ENCODE peak calls at places on chromosomes 11 and 22, in five cellular contexts. Y is GM12865, W is astrocyte of the cerebellum, X is fibroblast of the aortic adventitia, C is A673. R is an unnamed sample.

GRCh38 chr11:86727105-86727504 is 54.7 kb upstream of the ME3 start:
- DNase-seq in Y (no peak), W (no peak), X (no peak), C (no peak), R (no peak)

GRCh38 chr11:16126361-16126760 is 230.0 kb downstream of the SOX6 start:
- DNase-seq in Y (no peak), W (peak), X (no peak), C (peak), R (no peak)

GRCh38 chr22:46971141-46971775 is 208.8 kb downstream of the TBC1D22A start:
- DNase-seq in Y (no peak), W (no peak), X (peak), C (no peak), R (peak)

GRCh38 chr11:64285885-64286800 is 495 bp downstream of the GPR137 start:
- DNase-seq in Y (peak), W (no peak), X (no peak), C (no peak), R (no peak)

GRCh38 chr11:130964393-130964792 is 48.1 kb upstream of the SNX19 start:
- DNase-seq in Y (no peak), W (no peak), X (no peak), C (no peak), R (no peak)

GRCh38 chr11:44568706-44569473 is 3.4 kb downstream of the CD82 start:
- DNase-seq in Y (peak), W (peak), X (peak), C (peak), R (peak)

GRCh38 chr11:130203766-130204702 is 44.5 kb downstream of the ST14 start:
- DNase-seq in Y (no peak), W (no peak), X (no peak), C (no peak), R (no peak)

GRCh38 chr11:125215951-125216350 is 51.4 kb downstream of the PKNOX2 start:
- DNase-seq in Y (no peak), W (no peak), X (no peak), C (no peak), R (peak)

GRCh38 chr11:113618360-113618759 is 87.7 kb downstream of the TMPRSS5 start:
- DNase-seq in Y (no peak), W (peak), X (peak), C (no peak), R (peak)

GRCh38 chr11:118911880-118912741 is 13.6 kb downstream of the BCL9L start:
- DNase-seq in Y (peak), W (peak), X (peak), C (peak), R (peak)

GRCh38 chr22:26702906-26703830 is 45.8 kb downstream of the MIAT start:
- DNase-seq in Y (no peak), W (peak), X (peak), C (no peak), R (peak)

GRCh38 chr22:20204281-20204680 is 53.4 kb upstream of the CCDC188 start:
- DNase-seq in Y (no peak), W (no peak), X (no peak), C (no peak), R (no peak)

GRCh38 chr22:36445158-36445668 is 36.2 kb downstream of the TXN2 start:
- DNase-seq in Y (no peak), W (peak), X (peak), C (peak), R (peak)

GRCh38 chr11:64619811-64620285 is 28.8 kb downstream of the SLC22A12 start:
- DNase-seq in Y (no peak), W (no peak), X (peak), C (peak), R (peak)

GRCh38 chr11:93652161-93652597 is 9.3 kb upstream of the CEP295 start:
- DNase-seq in Y (peak), W (no peak), X (peak), C (peak), R (peak)

GRCh38 chr22:29310065-29310862 is 3.8 kb downstream of the GAS2L1 start:
- DNase-seq in Y (no peak), W (no peak), X (no peak), C (no peak), R (no peak)

GRCh38 chr11:72951193-72951592 is 137.0 kb downstream of the ATG16L2 start:
- DNase-seq in Y (no peak), W (no peak), X (peak), C (no peak), R (peak)

GRCh38 chr22:21766933-21767462 is 31.4 kb upstream of the YPEL1 start:
- DNase-seq in Y (peak), W (no peak), X (no peak), C (no peak), R (no peak)

GRCh38 chr22:21951931-21952465 is 650 bp downstream of the PPM1F start:
- DNase-seq in Y (peak), W (no peak), X (peak), C (no peak), R (peak)

GRCh38 chr22:50733521-50734342 is 4.3 kb upstream of the ACR start:
- DNase-seq in Y (no peak), W (no peak), X (peak), C (no peak), R (peak)

GRCh38 chr11:126405374-126405773 is 49.9 kb downstream of the ST3GAL4 start:
- DNase-seq in Y (no peak), W (no peak), X (no peak), C (no peak), R (no peak)

GRCh38 chr11:112277937-112278336 is 17.3 kb upstream of the PLET1 start:
- DNase-seq in Y (no peak), W (no peak), X (peak), C (no peak), R (peak)

GRCh38 chr22:44023404-44024287 is 456 bp upstream of the PARVB start:
- DNase-seq in Y (peak), W (no peak), X (peak), C (peak), R (no peak)

GRCh38 chr11:2898366-2899079 is 12.9 kb upstream of the CDKN1C start:
- DNase-seq in Y (peak), W (peak), X (peak), C (peak), R (peak)

GRCh38 chr22:30308518-30309230 is 18.1 kb downstream of the TBC1D10A start:
- DNase-seq in Y (peak), W (no peak), X (no peak), C (no peak), R (peak)

DNA sequence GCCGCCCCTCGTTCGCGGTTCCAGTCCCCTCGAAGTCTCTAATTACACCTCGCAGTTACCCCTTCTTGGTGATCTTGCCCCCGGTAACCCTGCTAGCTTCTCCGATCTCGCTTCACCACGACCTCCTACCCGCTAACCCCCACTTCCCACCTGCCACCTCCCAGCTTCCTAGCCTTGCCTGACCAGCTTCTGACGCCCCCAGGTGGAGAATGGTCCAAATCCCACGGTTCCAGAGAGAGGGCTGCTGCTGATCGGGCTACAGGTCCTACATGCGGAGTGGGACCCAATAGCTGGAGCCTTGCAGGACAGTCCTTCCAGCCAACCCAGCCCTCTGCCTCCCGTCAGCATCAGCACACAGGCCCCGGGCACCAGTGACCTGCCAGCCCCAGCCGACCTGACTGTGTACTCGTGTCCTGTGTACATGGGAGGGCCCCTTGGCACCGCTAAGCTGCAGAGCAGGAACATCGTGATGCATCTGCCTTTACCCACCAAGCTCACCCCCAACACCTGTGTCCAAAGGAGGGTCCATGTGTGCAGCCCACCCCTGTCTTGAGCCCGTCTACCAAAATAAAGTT is 31.9 kb downstream of the RRP8 start:
- DNase-seq in Y (no peak), W (no peak), X (no peak), C (no peak), R (no peak)
- TF ChIP-seq CTCF in Y (no peak), W (no peak), X (no peak), C (no peak), R (peak)

GRCh38 chr11:65645710-65646109 is 7.8 kb downstream of the SIPA1 start:
- DNase-seq in Y (no peak), W (peak), X (peak), C (no peak), R (peak)
- H3K4me3 ChIP-seq in Y (no peak), W (no peak), X (no peak), C (no peak), R (no peak)

DNA sequence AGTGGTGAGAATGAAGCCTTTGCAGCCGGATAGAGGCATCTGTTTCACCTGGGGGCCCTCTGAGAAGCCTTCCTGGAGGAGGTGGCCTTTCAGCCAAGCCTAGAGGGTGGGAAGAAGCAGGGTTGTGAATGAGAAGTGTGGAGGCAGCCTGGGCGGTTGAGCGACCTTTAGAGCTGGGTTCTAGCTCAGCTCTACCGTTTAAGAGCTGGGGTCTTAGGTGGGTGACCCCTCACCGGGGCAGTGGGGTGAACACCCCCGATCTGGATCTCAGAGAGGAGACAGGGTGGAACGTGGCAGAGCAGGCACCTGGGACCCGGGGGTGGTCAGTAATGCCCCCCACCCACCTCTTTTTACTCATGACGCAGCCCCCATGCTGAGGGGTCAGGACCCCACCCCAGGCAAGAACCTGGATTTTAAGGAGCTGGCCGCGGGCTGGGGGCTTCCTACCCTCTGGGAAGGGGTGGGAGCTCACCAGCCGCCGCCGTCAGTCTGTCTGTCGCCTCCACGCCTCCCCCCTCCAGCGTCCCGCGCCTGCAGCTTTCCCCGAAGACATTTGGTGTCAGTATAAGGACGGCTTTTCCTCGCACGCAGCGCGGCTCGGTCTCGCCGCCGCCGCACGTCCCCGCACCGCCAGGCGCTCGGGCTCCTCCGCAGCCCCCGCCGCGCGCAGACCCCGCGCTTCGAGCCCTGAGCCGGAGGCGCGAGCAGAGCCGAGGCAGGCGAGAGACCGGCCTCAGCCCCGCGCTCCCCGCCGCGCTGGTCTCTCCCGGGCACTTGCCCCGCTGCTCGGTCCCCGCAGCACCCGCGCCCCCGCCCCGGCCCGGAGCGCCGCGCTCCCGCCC is 13.4 kb upstream of the CACNA1I start:
- DNase-seq in Y (no peak), W (no peak), X (no peak), C (peak), R (peak)
- TF ChIP-seq CTCF in Y (no peak), W (no peak), X (no peak), C (peak), R (peak)

DNA sequence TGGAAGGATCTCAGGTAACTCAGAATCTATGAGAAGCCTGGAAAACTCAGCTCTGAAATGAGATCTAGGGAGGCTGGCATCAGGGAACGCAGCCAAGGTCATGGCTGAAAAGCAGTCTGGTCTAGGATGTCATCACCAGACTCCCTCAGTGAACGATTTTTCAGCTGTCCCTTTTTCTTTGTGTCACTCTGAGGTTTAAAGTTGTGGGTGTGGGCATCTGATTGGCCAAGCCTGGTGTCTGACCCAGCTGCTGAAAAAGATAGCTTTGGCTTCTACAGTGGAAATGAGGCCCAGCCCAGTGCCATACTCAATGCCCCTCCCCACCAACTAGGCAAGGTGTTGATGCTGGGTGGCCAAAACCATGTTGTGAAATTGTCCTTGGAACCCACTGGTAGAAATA is 14.5 kb downstream of the RPS3 start:
- DNase-seq in Y (no peak), W (no peak), X (no peak), C (no peak), R (no peak)
- H3K4me3 ChIP-seq in Y (no peak), W (no peak), X (no peak), C (no peak), R (no peak)

GRCh38 chr11:117631336-117632090 is 165.5 kb downstream of the DSCAML1 start:
- DNase-seq in Y (no peak), W (no peak), X (no peak), C (no peak), R (peak)
- TF ChIP-seq CTCF in Y (no peak), W (no peak), X (no peak), C (no peak), R (no peak)

GRCh38 chr11:19712281-19713220 is at the start of gene NAV2:
- DNase-seq in Y (peak), W (peak), X (peak), C (peak), R (peak)

GRCh38 chr11:19714093-19714386 is 1.4 kb downstream of the NAV2 start:
- DNase-seq in Y (no peak), W (no peak), X (no peak), C (no peak), R (peak)

GRCh38 chr11:19713221-19714092 is 820 bp downstream of the NAV2 start:
- DNase-seq in Y (no peak), W (no peak), X (no peak), C (no peak), R (peak)

GRCh38 chr11:19714387-19715363 is 2.0 kb downstream of the NAV2 start:
- DNase-seq in Y (no peak), W (no peak), X (peak), C (no peak), R (peak)

DNA sequence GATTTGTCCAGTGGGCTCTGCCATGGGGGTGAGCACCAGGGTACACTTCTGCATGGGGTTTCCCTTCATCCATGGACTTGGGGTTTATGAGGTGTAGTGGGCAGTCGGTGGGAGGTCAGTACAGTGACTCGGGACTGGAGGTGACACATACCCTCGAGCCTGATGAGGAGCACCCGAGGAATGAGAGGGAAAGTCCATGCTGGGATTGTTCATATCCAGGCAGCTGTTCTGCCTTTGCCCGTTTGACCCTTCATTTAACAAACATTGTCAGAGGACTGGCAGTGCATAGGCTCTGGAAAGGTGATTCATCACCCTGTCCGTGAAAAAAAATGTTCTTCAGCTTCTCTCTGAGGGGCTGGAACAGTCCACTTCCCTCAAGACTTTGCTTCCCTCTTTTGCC is 2.7 kb downstream of the NAV2 start:
- DNase-seq in Y (no peak), W (no peak), X (peak), C (no peak), R (peak)
- H3K4me3 ChIP-seq in Y (no peak), W (peak), X (peak), C (no peak), R (peak)

GRCh38 chr11:7904910-7905309 is 26.2 kb downstream of the OR10A6 start:
- DNase-seq in Y (no peak), W (no peak), X (peak), C (no peak), R (peak)
- TF ChIP-seq CTCF in Y (no peak), W (no peak), X (peak), C (peak), R (peak)

DNA sequence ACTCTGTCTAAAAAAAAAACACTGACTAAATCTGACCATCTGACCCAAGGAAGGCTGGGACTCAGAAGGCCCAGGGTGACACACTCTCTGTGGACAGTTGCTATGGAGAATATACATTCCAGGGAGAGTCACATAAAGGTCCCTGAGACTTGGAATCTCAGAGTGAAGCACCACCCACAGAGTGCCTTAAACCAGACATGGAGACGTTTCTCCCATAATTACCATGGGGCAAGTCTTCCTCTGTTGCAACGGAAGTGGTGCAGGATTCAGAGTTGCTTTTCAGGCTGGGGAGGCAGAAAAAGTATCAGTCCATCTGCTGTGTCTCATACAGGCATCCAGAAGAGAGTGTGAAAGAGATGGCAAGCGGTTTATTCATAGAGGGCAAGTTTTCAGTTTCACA is 58.7 kb upstream of the SLN start:
- DNase-seq in Y (peak), W (no peak), X (no peak), C (peak), R (peak)
- H3K4me3 ChIP-seq in Y (no peak), W (no peak), X (no peak), C (no peak), R (no peak)